ENCODE peak calls at places on chromosomes 13 and 19, in seven cellular contexts. E is OCI-LY7, Q is AG04450, M is BJ, O is suprapubic skin, K is thoracic aorta, R is AG09309. X is an unnamed sample.
A peak's percentile ranks its signal among the peaks of the same experiment; 100 is the strongest.

GRCh38 chr19:344625-345319 is at the start of gene MIER2:
- DNase-seq in E (peak; percentile 87), Q (peak; percentile 16), M (no peak), O (peak; percentile 87), K (peak; percentile 29), R (no peak), X (peak; percentile 82)

GRCh38 chr19:29687244-29687896 is 22.1 kb downstream of the PLEKHF1 start:
- DNase-seq in E (no peak), Q (peak; percentile 90), M (peak; percentile 90), O (no peak), K (no peak), R (peak; percentile 97), X (peak; percentile 97)

GRCh38 chr19:4534836-4535658 is at the start of gene PLIN5:
- DNase-seq in E (peak; percentile 69), Q (no peak), M (no peak), O (peak; percentile 78), K (no peak), R (no peak), X (peak; percentile 76)

GRCh38 chr13:21674271-21675009 is 3.6 kb downstream of the FGF9 start:
- DNase-seq in E (peak; percentile 75), Q (no peak), M (no peak), O (no peak), K (no peak), R (no peak), X (no peak)

GRCh38 chr19:48770223-48770622 is 14.9 kb downstream of the FGF21 start:
- DNase-seq in E (no peak), Q (no peak), M (no peak), O (no peak), K (no peak), R (peak; percentile 84), X (peak; percentile 79)

GRCh38 chr13:30766957-30767603 is 31.7 kb downstream of the ALOX5AP start:
- DNase-seq in E (peak; percentile 58), Q (no peak), M (no peak), O (no peak), K (no peak), R (no peak), X (no peak)

GRCh38 chr19:49781394-49781793 is 14.6 kb downstream of the AP2A1 start:
- DNase-seq in E (no peak), Q (no peak), M (no peak), O (no peak), K (no peak), R (no peak), X (no peak)

GRCh38 chr13:100984349-100984748 is 309.8 kb upstream of the TMTC4 start:
- DNase-seq in E (no peak), Q (no peak), M (no peak), O (no peak), K (no peak), R (no peak), X (no peak)

GRCh38 chr13:103142091-103142594 is 75.9 kb upstream of the SLC10A2 start:
- DNase-seq in E (no peak), Q (no peak), M (no peak), O (no peak), K (no peak), R (no peak), X (no peak)

GRCh38 chr19:15200575-15201364 is at the start of gene NOTCH3:
- DNase-seq in E (no peak), Q (no peak), M (no peak), O (no peak), K (no peak), R (no peak), X (no peak)

GRCh38 chr13:25752957-25753540 is 298.8 kb downstream of the SHISA2 start:
- DNase-seq in E (no peak), Q (peak; percentile 18), M (peak; percentile 19), O (no peak), K (peak; percentile 25), R (no peak), X (peak; percentile 58)

GRCh38 chr19:11737964-11738745 is 591 bp downstream of the ZNF823 start:
- DNase-seq in E (peak; percentile 57), Q (no peak), M (no peak), O (peak; percentile 70), K (peak; percentile 2), R (no peak), X (peak; percentile 27)

GRCh38 chr19:58394821-58395219 is 636 bp upstream of the RNF225 start:
- DNase-seq in E (no peak), Q (no peak), M (no peak), O (peak; percentile 72), K (no peak), R (no peak), X (no peak)

GRCh38 chr19:18122860-18123795 is 25.6 kb downstream of the MAST3 start:
- DNase-seq in E (no peak), Q (no peak), M (no peak), O (no peak), K (no peak), R (no peak), X (no peak)

GRCh38 chr19:1394252-1395193 is 6.8 kb downstream of the GAMT start:
- DNase-seq in E (no peak), Q (no peak), M (no peak), O (no peak), K (no peak), R (no peak), X (no peak)

GRCh38 chr13:79562557-79562956 is 81.6 kb downstream of the NDFIP2 start:
- DNase-seq in E (no peak), Q (no peak), M (no peak), O (no peak), K (no peak), R (no peak), X (no peak)

GRCh38 chr13:37870895-37871550 is 1.5 kb upstream of the TRPC4 start:
- DNase-seq in E (no peak), Q (no peak), M (peak; percentile 38), O (no peak), K (no peak), R (no peak), X (peak; percentile 78)

GRCh38 chr13:51154029-51154555 is 43.0 kb upstream of the C13orf42 start:
- DNase-seq in E (no peak), Q (no peak), M (no peak), O (no peak), K (no peak), R (peak; percentile 10), X (peak; percentile 38)

GRCh38 chr13:108917581-108917980 is 288.2 kb downstream of the MYO16 start:
- DNase-seq in E (no peak), Q (no peak), M (no peak), O (no peak), K (no peak), R (peak; percentile 37), X (peak; percentile 65)

GRCh38 chr13:97141564-97142005 is 80.5 kb upstream of the MBNL2 start:
- DNase-seq in E (no peak), Q (peak; percentile 71), M (no peak), O (peak; percentile 65), K (no peak), R (peak; percentile 38), X (peak; percentile 79)
- H3K4me3 ChIP-seq in E (no peak overlapping the region), Q (peak overlapping the region; percentile 18), M (no peak overlapping the region), O (peak overlapping the region; percentile 37), K (no peak overlapping the region), R (no peak overlapping the region), X (peak overlapping the region; percentile 24)

DNA sequence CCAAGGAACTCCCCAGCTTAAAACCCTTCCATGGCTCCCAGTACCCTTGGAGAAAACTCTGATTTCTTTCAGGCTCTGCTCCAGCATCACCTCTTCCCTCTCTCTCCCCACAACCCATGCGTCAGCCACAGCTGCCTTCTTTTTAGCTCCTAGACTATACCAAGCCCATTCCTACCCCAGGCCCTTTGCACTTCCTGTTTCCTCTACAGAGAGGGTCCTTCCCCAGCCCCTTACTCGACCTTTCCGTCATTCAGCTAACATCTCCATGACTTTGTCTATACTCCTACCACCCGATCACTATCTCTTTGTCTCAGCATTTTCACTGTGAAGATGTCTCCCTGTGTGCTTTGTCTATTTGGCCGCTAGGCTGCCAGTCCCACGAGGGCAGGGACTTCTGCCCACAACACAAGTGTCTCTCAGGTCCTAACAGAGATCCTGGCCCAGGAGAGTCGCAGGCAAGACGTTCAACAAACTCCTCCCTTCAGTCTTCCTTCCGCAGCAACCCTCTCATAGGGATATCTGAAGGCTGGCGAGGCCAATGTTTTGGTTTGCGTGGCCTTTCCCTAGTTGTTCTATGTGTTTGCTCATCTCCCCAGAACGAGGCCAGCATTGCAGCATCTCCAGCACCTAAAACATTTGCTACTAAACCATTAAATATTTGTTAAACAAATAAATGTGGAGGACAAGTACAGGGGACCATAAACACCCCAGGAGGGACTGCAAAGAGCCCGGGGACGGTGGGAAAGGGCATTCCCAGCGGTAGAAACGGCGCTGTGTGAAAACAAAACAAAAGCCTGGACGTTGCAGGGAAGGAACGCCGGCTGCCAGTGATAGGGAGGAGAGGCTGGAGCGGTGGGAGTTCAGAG is 816 bp downstream of the CCNP start:
- DNase-seq in E (no peak), Q (no peak), M (no peak), O (no peak), K (no peak), R (no peak), X (peak; percentile 29)
- TF ChIP-seq CTCF in E (no peak), Q (peak; percentile 8), M (no peak), O (no peak), K (no peak), R (peak; percentile 10), X (peak; percentile 21)

DNA sequence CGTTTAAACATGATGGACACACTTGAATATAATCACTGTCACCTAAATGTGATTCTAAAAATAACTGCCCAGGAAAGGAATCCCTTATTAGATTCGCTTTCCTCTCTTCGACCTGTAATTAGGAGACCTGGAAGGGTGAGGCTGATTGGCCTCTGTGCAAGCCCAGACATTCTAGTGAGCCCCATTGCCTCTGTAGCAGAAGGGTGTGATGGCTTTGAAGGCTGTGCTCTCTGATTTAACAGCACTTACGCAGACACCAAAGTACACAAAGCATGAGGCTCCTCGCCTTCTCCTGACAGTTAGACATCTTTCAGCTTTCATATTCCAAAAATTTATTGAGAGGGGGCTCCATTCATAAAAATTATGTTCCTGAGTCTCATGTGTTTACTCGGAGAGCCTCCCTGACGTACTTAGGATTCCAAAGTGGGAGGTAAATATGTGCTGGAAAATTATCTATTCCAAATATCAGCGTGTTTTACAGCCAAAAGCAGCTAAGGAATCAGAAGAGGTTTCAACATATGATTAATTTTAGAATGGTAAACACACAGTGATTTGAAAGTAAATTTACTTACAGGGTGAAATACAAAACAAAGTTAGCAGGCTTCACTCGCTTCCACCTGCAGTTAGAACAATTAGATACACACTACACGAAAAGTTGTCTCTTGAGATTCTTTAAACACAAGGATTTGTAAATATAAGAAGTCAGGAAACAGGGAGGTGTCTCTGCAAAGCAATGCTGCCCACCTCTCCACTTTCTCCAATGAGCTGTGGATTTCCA is 314.0 kb upstream of the NBEA start:
- DNase-seq in E (no peak), Q (no peak), M (no peak), O (no peak), K (no peak), R (no peak), X (no peak)
- H3K4me3 ChIP-seq in E (no peak overlapping the region), Q (no peak overlapping the region), M (no peak overlapping the region), O (no peak overlapping the region), K (no peak overlapping the region), R (no peak overlapping the region), X (no peak overlapping the region)

DNA sequence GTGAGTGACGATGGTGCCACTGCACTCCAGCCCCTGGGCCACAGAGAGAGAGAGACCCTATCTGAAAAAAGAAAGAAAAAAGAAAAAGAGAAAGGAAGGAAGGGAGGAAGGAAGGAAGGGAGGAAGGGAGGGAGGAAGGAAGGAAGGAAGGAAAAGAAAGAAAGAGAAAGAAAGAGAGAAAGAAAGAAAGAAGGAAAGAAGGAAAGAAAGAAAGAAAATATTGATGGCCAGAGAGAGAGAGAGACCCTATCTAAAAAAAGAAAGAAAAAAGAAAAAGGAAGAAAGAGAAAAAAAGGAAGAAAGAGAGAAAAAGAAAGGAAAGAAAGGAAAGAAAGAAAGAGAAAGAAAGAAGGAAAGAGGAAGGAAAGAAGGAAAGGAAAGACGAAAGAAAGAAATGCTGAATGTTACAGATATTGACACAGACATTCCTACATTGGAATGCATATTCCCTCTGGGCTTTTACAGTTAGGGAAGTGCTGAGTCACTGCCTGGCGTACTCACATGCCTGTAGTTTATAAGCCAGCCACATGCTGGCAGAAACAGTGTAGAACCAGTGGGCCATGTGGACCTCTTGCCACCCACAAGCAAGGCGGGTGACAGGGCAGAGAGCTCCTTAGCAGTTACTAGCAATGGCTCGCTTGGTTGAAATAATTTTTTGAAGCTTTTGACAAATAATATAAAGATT is 34.6 kb upstream of the SLC46A3 start:
- DNase-seq in E (no peak), Q (peak; percentile 72), M (peak; percentile 77), O (no peak), K (peak; percentile 55), R (peak; percentile 89), X (peak; percentile 96)
- TF ChIP-seq CTCF in E (no peak), Q (peak; percentile 14), M (peak; percentile 11), O (no peak), K (no peak), R (no peak), X (no peak)